ENCODE peak calls at places on chromosomes 13 and 19, in nine cellular contexts. U, X, J, F, K, B, G, C and E are unnamed samples.

GRCh38 chr13:103799028-103799427 is 732.8 kb upstream of the SLC10A2 start:
- DNase-seq in U (no peak), X (no peak), J (no peak), F (no peak), K (no peak), B (no peak), G (no peak), C (no peak), E (no peak)

GRCh38 chr19:52963229-52963760 is 614 bp upstream of the ZNF816 start:
- DNase-seq in U (peak), X (no peak), J (no peak), F (no peak), K (no peak), B (peak), G (no peak), C (no peak), E (no peak)

GRCh38 chr19:35963514-35963913 is 27.3 kb downstream of the LRFN3 start:
- DNase-seq in U (no peak), X (no peak), J (no peak), F (peak), K (no peak), B (peak), G (no peak), C (peak), E (no peak)

GRCh38 chr13:23384111-23384510 is 49.4 kb downstream of the SACS start:
- DNase-seq in U (no peak), X (no peak), J (no peak), F (no peak), K (no peak), B (no peak), G (no peak), C (no peak), E (no peak)

GRCh38 chr13:114244637-114245036 is 9.9 kb downstream of the CDC16 start:
- DNase-seq in U (no peak), X (no peak), J (no peak), F (no peak), K (no peak), B (no peak), G (no peak), C (no peak), E (no peak)

GRCh38 chr13:110380359-110381028 is 73.4 kb downstream of the COL4A2 start:
- DNase-seq in U (no peak), X (no peak), J (no peak), F (no peak), K (no peak), B (no peak), G (no peak), C (no peak), E (no peak)

GRCh38 chr13:98454389-98454881 is 122.5 kb downstream of the STK24 start:
- DNase-seq in U (no peak), X (peak), J (peak), F (no peak), K (no peak), B (no peak), G (peak), C (no peak), E (no peak)

GRCh38 chr13:75760182-75760981 is 124.3 kb downstream of the LMO7 start:
- DNase-seq in U (peak), X (no peak), J (peak), F (no peak), K (no peak), B (no peak), G (no peak), C (no peak), E (no peak)

GRCh38 chr19:14700711-14701110 is 10.9 kb downstream of the ZNF333 start:
- DNase-seq in U (no peak), X (no peak), J (no peak), F (no peak), K (no peak), B (no peak), G (no peak), C (no peak), E (no peak)

GRCh38 chr19:10388957-10389356 is 8.6 kb upstream of the TYK2 start:
- DNase-seq in U (peak), X (peak), J (peak), F (peak), K (peak), B (peak), G (peak), C (peak), E (peak)

GRCh38 chr19:34181111-34181864 is 9.0 kb downstream of the LSM14A start:
- DNase-seq in U (no peak), X (no peak), J (no peak), F (no peak), K (no peak), B (no peak), G (no peak), C (no peak), E (no peak)

GRCh38 chr19:28990522-28990921 is 222.4 kb downstream of the UQCRFS1 start:
- DNase-seq in U (no peak), X (peak), J (no peak), F (no peak), K (no peak), B (no peak), G (no peak), C (no peak), E (no peak)